ENCODE peak calls at places on chromosomes 6 and 20, in five cellular contexts. Q, P, N, Y and X are unnamed samples.

GRCh38 chr6:110491299-110491643 is 14.9 kb upstream of the SLC22A16 start:
- DNase-seq in Q (no peak), P (no peak), N (no peak), Y (no peak), X (no peak)

GRCh38 chr6:105453968-105454367 is 51.1 kb upstream of the PREP start:
- DNase-seq in Q (no peak), P (no peak), N (no peak), Y (no peak), X (no peak)

GRCh38 chr6:48378874-48379407 is 267.9 kb upstream of the PTCHD4 start:
- DNase-seq in Q (no peak), P (no peak), N (no peak), Y (no peak), X (no peak)

GRCh38 chr6:72616406-72617015 is 5.4 kb upstream of the KCNQ5 start:
- DNase-seq in Q (peak; percentile 39), P (peak; percentile 44), N (peak; percentile 67), Y (peak; percentile 77), X (peak; percentile 70)

GRCh38 chr20:3707508-3707899 is 4.9 kb downstream of the SIGLEC1 start:
- DNase-seq in Q (no peak), P (no peak), N (no peak), Y (no peak), X (no peak)

GRCh38 chr20:47099749-47100515 is 205.3 kb downstream of the EYA2 start:
- DNase-seq in Q (no peak), P (no peak), N (no peak), Y (peak; percentile 77), X (peak; percentile 73)

GRCh38 chr6:15077006-15077405 is 168.9 kb upstream of the JARID2 start:
- DNase-seq in Q (no peak), P (no peak), N (no peak), Y (no peak), X (no peak)

GRCh38 chr6:20846602-20847028 is 312.4 kb downstream of the CDKAL1 start:
- DNase-seq in Q (peak; percentile 39), P (no peak), N (no peak), Y (peak; percentile 15), X (peak; percentile 31)

GRCh38 chr6:37182736-37183590 is 13.0 kb downstream of the PIM1 start:
- DNase-seq in Q (no peak), P (no peak), N (no peak), Y (no peak), X (no peak)

GRCh38 chr20:24673678-24674570 is 204.5 kb downstream of the SYNDIG1 start:
- DNase-seq in Q (no peak), P (no peak), N (no peak), Y (peak; percentile 75), X (peak; percentile 61)

GRCh38 chr20:24674921-24675605 is 205.6 kb downstream of the SYNDIG1 start:
- DNase-seq in Q (no peak), P (no peak), N (no peak), Y (no peak), X (no peak)

GRCh38 chr20:24676353-24676977 is 207.0 kb downstream of the SYNDIG1 start:
- DNase-seq in Q (no peak), P (no peak), N (no peak), Y (no peak), X (no peak)

GRCh38 chr20:24676978-24677370 is 207.5 kb downstream of the SYNDIG1 start:
- DNase-seq in Q (no peak), P (no peak), N (no peak), Y (no peak), X (no peak)

DNA sequence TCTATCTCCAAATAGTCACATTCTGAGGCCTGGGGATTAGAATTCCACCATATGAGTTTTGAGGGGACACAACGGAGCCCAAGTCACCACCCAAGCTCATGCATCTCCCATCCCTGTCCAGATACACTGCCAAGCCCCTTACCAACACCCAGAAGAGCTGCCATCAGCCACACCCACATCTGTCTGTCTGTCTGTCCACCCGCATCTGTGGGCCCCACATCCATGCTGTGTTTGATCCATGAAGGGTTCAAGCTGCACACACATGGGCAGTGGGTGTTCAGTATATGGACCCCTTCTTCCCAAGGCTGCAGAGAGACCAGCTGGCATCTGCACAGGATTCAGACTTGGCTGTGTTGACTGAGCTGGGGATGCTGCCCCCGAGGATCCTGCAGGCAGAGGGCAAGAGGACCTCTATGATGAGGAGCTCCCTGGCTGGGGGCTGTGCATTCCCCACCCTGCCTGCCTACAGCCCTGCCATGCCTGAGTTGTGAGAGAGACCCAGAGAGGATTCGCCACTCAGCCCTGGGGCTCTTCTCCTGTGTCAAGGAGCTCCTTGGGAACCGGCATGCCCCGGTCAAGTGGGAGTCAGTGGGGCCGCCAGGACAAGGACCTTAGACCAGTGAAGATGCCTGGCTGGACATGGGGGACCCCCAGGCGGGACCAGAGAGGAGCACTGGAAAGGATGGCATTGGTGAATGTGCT is 206.4 kb downstream of the SYNDIG1 start:
- DNase-seq in Q (no peak), P (no peak), N (no peak), Y (no peak), X (no peak)
- H3K4me3 ChIP-seq in Q (no peak overlapping the region), P (no peak overlapping the region), N (no peak overlapping the region), Y (no peak overlapping the region), X (no peak overlapping the region)

GRCh38 chr6:132161283-132161682 is 210.1 kb upstream of the CCN2 start:
- DNase-seq in Q (peak; percentile 70), P (peak; percentile 50), N (peak; percentile 75), Y (peak; percentile 84), X (peak; percentile 86)
- TF ChIP-seq CTCF in Q (peak; percentile 34), P (peak; percentile 63), N (peak; percentile 91), Y (peak; percentile 70), X (peak; percentile 80)

GRCh38 chr20:402496-402885 is 5.6 kb upstream of the RBCK1 start:
- DNase-seq in Q (no peak), P (no peak), N (no peak), Y (no peak), X (no peak)
- H3K4me3 ChIP-seq in Q (no peak overlapping the region), P (no peak overlapping the region), N (no peak overlapping the region), Y (no peak overlapping the region), X (no peak overlapping the region)

DNA sequence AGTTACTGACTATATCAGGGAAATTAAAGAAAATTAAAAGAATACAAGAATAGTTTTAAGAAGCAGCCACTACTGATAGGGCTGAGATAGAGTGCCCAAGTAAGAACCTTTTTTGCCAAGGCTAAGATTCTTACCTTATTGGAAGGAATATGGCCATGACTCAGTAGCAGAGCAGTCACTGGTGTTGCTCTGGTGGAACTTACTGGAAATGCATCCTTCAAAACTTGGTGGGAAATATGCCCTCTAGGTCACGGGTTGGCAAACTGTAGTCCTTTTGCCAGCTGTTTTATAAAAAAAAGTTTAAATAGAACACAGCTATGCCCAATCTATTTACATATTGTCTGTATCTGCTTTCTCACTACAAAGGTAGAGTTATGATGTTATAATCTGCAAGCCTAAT is 6.0 kb downstream of the HSF2 start:
- DNase-seq in Q (no peak), P (no peak), N (peak; percentile 20), Y (peak; percentile 31), X (no peak)
- TF ChIP-seq CTCF in Q (no peak), P (no peak), N (no peak), Y (peak; percentile 38), X (peak; percentile 22)

DNA sequence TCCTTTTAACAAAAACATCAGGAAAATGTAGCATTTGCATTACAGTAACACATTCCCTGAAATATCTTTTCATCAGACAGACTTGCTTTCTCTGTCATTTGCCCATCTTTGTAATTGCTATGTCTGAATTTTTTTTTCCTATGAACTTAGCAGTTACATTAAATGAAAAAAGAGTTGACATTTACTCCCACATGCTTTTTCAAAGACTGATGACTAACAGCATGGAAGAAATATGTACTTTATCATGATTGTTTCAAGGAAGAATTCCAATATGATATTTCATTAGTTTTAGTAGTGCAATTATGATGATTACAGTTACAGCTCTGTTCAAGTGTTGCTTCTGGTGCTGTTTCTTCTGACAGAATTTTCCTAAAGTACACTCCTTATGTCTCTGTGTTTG is 864.5 kb upstream of the MAN1A1 start:
- DNase-seq in Q (no peak), P (no peak), N (no peak), Y (peak; percentile 7), X (no peak)
- H3K4me3 ChIP-seq in Q (no peak overlapping the region), P (no peak overlapping the region), N (no peak overlapping the region), Y (no peak overlapping the region), X (no peak overlapping the region)

DNA sequence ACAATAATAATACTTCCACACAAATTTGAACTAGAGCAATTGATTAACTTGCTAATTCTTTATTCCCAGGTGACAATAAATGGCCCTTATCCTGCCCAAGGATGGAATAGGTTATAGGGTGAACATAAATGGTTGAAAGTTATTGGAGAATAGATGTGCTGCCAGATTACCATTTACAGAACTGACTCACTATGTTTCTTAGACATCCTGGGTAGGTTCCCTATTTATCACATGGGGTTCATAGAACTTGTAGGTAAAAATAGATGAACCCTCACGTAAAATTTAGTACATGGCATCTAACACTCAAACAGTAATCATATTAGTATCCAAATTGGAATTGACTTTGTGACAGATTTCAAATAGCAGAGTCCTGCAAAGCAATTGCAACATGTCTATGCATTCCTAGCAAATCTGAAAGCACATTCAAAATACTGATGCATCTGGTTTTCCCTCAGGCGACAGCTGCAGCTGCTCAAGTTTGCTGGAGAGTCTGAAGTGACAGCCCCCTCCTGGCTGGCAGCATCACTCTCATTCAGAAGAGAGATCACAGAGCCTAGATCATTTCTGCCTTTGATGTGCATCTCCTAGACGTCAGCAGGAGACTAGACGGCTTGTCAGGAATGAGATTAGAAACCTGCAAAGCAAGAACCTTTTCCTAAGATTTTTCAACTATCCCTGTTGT is 80.2 kb upstream of the RNF217 start:
- DNase-seq in Q (peak; percentile 11), P (peak; percentile 31), N (peak; percentile 24), Y (peak; percentile 76), X (peak; percentile 74)
- TF ChIP-seq CTCF in Q (no peak), P (no peak), N (no peak), Y (no peak), X (no peak)